ENCODE peak calls at places on chromosome 20, in eight cellular contexts. D is HuH-7; C is HEK293T; A is memory B cell; U is stimulated activated CD4-positive, alpha-beta T cell treated with anti-CD3 and anti-CD28 coated beads, Interleukin-1b, Interleukin-23, amount 100 ng/mL, for 4 hours; Y is sciatic nerve; W is heart right ventricle; P is CD8-positive, alpha-beta T cell. T is an unnamed sample.

GRCh38 chr20:63073738-63074065 is 66.9 kb upstream of the BHLHE23 start:
- DNase-seq in U (no peak), C (no peak), A (no peak), Y (peak), W (peak), D (no peak), P (no peak), T (no peak)

GRCh38 chr20:40472905-40473304 is 216.1 kb downstream of the MAFB start:
- DNase-seq in P (no peak), Y (no peak), U (no peak), W (no peak), C (no peak), D (no peak), A (no peak), T (no peak)

GRCh38 chr20:63707558-63708300 is at the start of the genes ARFRP1 and ZGPAT:
- DNase-seq in D (peak), P (peak), C (peak), U (peak), A (peak), Y (peak), W (peak), T (peak)

GRCh38 chr20:1336699-1337387 is 7.9 kb upstream of the SDCBP2 start:
- DNase-seq in W (peak), A (no peak), D (no peak), C (no peak), U (no peak), Y (no peak), P (no peak), T (no peak)

GRCh38 chr20:38130687-38131587 is 34.1 kb downstream of the TGM2 start:
- DNase-seq in A (no peak), Y (peak), W (no peak), U (no peak), D (no peak), C (no peak), P (no peak), T (no peak)

GRCh38 chr20:50561379-50562078 is 51.3 kb downstream of the PTPN1 start:
- DNase-seq in Y (no peak), A (no peak), W (no peak), C (peak), P (no peak), U (peak), D (no peak), T (peak)

GRCh38 chr20:40010483-40010882 is 678.6 kb downstream of the MAFB start:
- DNase-seq in A (no peak), Y (no peak), U (no peak), D (no peak), W (no peak), P (no peak), C (no peak), T (no peak)

GRCh38 chr20:58700823-58701222 is 8.2 kb downstream of the NPEPL1 start:
- DNase-seq in A (no peak), U (no peak), P (no peak), D (no peak), Y (peak), C (no peak), W (no peak), T (no peak)

GRCh38 chr20:57656821-57657536 is 36.8 kb upstream of the ZBP1 start:
- DNase-seq in A (no peak), C (no peak), U (no peak), Y (peak), D (peak), P (no peak), W (no peak), T (no peak)

GRCh38 chr20:48614593-48615274 is 213.1 kb downstream of the PREX1 start:
- DNase-seq in U (no peak), W (no peak), Y (peak), D (no peak), A (no peak), C (no peak), P (no peak), T (peak)

GRCh38 chr20:63387393-63387792 is 26.2 kb upstream of the CHRNA4 start:
- DNase-seq in P (no peak), C (no peak), A (no peak), Y (no peak), U (no peak), D (no peak), W (no peak), T (no peak)

GRCh38 chr20:56171087-56172012 is 77.2 kb upstream of the MC3R start:
- DNase-seq in Y (no peak), D (peak), W (no peak), A (no peak), C (no peak), P (no peak), U (no peak), T (no peak)

GRCh38 chr20:63635431-63636141 is 8.7 kb upstream of the GMEB2 start:
- DNase-seq in D (no peak), P (peak), U (peak), Y (no peak), C (no peak), W (no peak), A (peak), T (no peak)

GRCh38 chr20:13684566-13685222 is 46.0 kb upstream of the TASP1 start:
- DNase-seq in C (no peak), Y (no peak), D (no peak), U (no peak), P (no peak), W (no peak), A (peak), T (no peak)

GRCh38 chr20:63626424-63627128 is at the start of gene GMEB2:
- DNase-seq in Y (peak), P (no peak), D (peak), U (peak), A (peak), C (peak), W (peak), T (no peak)

GRCh38 chr20:62891111-62891510 is 29.5 kb upstream of the TCFL5 start:
- DNase-seq in C (no peak), U (no peak), D (no peak), A (no peak), P (no peak), Y (no peak), W (no peak), T (no peak)

GRCh38 chr20:14918281-14918680 is 580.9 kb upstream of the FLRT3 start:
- DNase-seq in Y (no peak), U (no peak), P (no peak), C (no peak), W (no peak), A (no peak), D (no peak), T (no peak)

GRCh38 chr20:43913291-43914025 is 1.2 kb upstream of the TOX2 start:
- DNase-seq in P (no peak), Y (no peak), C (no peak), U (no peak), D (no peak), W (no peak), A (no peak), T (no peak)

GRCh38 chr20:44017905-44018683 is 103.4 kb downstream of the TOX2 start:
- DNase-seq in W (no peak), C (peak), A (no peak), U (no peak), P (no peak), Y (peak), D (no peak), T (peak)

GRCh38 chr20:63518946-63519764 is 1.4 kb upstream of the PPDPF start:
- DNase-seq in A (no peak), W (peak), D (no peak), C (no peak), Y (peak), U (no peak), P (no peak), T (no peak)

GRCh38 chr20:25315418-25316210 is 67.7 kb downstream of the PYGB start:
- DNase-seq in U (no peak), A (no peak), Y (peak), D (no peak), W (no peak), P (no peak), C (no peak), T (no peak)

GRCh38 chr20:57118107-57118769 is 148.2 kb downstream of the BMP7 start:
- DNase-seq in U (no peak), P (no peak), D (no peak), C (no peak), Y (no peak), A (no peak), W (no peak), T (no peak)

GRCh38 chr20:40703981-40704530 is 15.0 kb upstream of the MAFB start:
- DNase-seq in C (no peak), W (no peak), P (no peak), Y (no peak), U (no peak), A (no peak), D (no peak), T (no peak)

T was measured in LoVo.